ENCODE peak calls at places on chromosome X, in four cellular contexts. L is lung, O is OCI-LY7, J is upper lobe of left lung. P is an unnamed sample. For H3K9me3, the result is how much of the 10 kb centered on the place peaks cover.

GRCh38 chrX:97844943-97845342 is 961.2 kb downstream of the RPA4 start:
- DNase-seq in L (no peak), J (peak), O (no peak), P (no peak)

GRCh38 chrX:65634732-65635131 is 32.7 kb upstream of the MSN start:
- DNase-seq in O (no peak), J (no peak), L (no peak), P (no peak)

GRCh38 chrX:20500171-20500865 is 233.6 kb upstream of the RPS6KA3 start:
- DNase-seq in L (no peak), J (no peak), O (no peak), P (no peak)

GRCh38 chrX:73239242-73239641 is 24.6 kb upstream of the NAP1L2 start:
- DNase-seq in J (no peak), L (no peak), O (no peak), P (no peak)

GRCh38 chrX:130857207-130857606 is 45.8 kb downstream of the ENOX2 start:
- DNase-seq in O (no peak), L (no peak), J (no peak), P (no peak)

GRCh38 chrX:115941388-115941787 is 229.2 kb upstream of the AGTR2 start:
- DNase-seq in L (no peak), J (no peak), O (no peak), P (no peak)

GRCh38 chrX:96006281-96006680 is 678.4 kb upstream of the DIAPH2 start:
- DNase-seq in O (no peak), L (no peak), J (no peak), P (no peak)

GRCh38 chrX:40734956-40735317 is 405 bp downstream of the MED14 start:
- DNase-seq in L (no peak), J (no peak), O (peak), P (peak)

GRCh38 chrX:499870-500364 is 113.2 kb upstream of the PPP2R3B start:
- DNase-seq in O (no peak), J (no peak), L (no peak), P (no peak)

GRCh38 chrX:69504626-69505612 is 793 bp downstream of the NALF2 start:
- DNase-seq in O (peak), L (peak), J (peak), P (no peak)

GRCh38 chrX:139203681-139204575 is 326.6 kb upstream of the F9 start:
- DNase-seq in O (no peak), L (no peak), J (peak), P (no peak)

GRCh38 chrX:15242899-15243555 is 26.9 kb downstream of the ASB9 start:
- DNase-seq in L (no peak), O (peak), J (no peak), P (no peak)

GRCh38 chrX:34642849-34643248 is 14.2 kb downstream of the TMEM47 start:
- DNase-seq in J (no peak), O (no peak), L (no peak), P (no peak)

GRCh38 chrX:8879750-8880149 is 78.6 kb upstream of the FAM9A start:
- DNase-seq in O (peak), L (no peak), J (no peak), P (no peak)

GRCh38 chrX:68829594-68830485 is 1.0 kb downstream of the EFNB1 start:
- DNase-seq in O (no peak), L (peak), J (no peak), P (no peak)

GRCh38 chrX:110167952-110168451 is 149.9 kb downstream of the AMMECR1 start:
- DNase-seq in J (peak), L (no peak), O (peak), P (peak)

GRCh38 chrX:50638123-50638522 is 167.5 kb upstream of the DGKK start:
- DNase-seq in L (no peak), O (no peak), J (no peak), P (no peak)

GRCh38 chrX:110384490-110384889 is 25.8 kb downstream of the RTL9 start:
- DNase-seq in O (no peak), J (no peak), L (no peak), P (no peak)

GRCh38 chrX:16140448-16140847 is 17.1 kb downstream of the GRPR start:
- DNase-seq in J (no peak), L (no peak), O (no peak), P (no peak)

GRCh38 chrX:331145-331771 is 12.7 kb upstream of the GTPBP6 start:
- DNase-seq in J (peak), L (no peak), O (no peak), P (peak)

GRCh38 chrX:75649829-75650228 is 127.0 kb upstream of the ZDHHC15 start:
- DNase-seq in O (no peak), L (no peak), J (no peak), P (no peak)

DNA sequence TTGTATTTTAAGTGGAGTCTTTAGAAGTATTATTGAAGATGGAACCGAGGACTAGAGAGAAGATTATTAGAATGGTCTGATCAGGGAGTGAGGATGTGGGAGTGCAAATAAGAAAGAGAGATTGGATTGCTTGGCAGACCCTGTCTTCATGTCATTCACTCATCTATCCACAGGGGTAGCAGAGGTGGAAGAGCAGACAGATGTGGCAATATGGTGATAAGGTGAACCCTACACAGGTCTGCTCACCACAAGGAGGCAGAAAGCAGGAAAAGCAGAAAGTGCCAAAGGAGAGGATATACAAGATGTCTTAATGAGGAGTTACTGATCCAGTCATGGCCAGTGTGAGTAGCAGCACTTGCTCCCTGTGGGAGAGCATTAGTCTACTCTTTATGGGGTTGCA is 129.4 kb downstream of the MAGEE2 start:
- DNase-seq in O (no peak), L (no peak), J (no peak), P (no peak)
- H3K9me3 ChIP-seq in O (under half), L (under half), J (under half), P (under half)

GRCh38 chrX:134747006-134747405 is 88.7 kb upstream of the PLAC1 start:
- DNase-seq in O (no peak), J (no peak), L (no peak), P (no peak)

GRCh38 chrX:134752558-134752957 is 94.3 kb upstream of the PLAC1 start:
- DNase-seq in O (no peak), L (no peak), J (no peak), P (no peak)

GRCh38 chrX:134753185-134754008 is 95.1 kb upstream of the PLAC1 start:
- DNase-seq in O (no peak), L (no peak), J (no peak), P (no peak)

GRCh38 chrX:134746379-134746723 is 88.1 kb upstream of the PLAC1 start:
- DNase-seq in O (no peak), L (no peak), J (no peak), P (no peak)

GRCh38 chrX:134749651-134750450 is 91.6 kb upstream of the PLAC1 start:
- DNase-seq in L (no peak), J (no peak), O (no peak), P (no peak)
- H3K9me3 ChIP-seq in L (under half), J (under half), O (under half), P (under half)

GRCh38 chrX:4588056-4588455 is 874.6 kb upstream of the PRKX start:
- DNase-seq in J (no peak), L (no peak), O (no peak), P (no peak)
- H3K9me3 ChIP-seq in J (under half), L (under half), O (under half), P (under half)

DNA sequence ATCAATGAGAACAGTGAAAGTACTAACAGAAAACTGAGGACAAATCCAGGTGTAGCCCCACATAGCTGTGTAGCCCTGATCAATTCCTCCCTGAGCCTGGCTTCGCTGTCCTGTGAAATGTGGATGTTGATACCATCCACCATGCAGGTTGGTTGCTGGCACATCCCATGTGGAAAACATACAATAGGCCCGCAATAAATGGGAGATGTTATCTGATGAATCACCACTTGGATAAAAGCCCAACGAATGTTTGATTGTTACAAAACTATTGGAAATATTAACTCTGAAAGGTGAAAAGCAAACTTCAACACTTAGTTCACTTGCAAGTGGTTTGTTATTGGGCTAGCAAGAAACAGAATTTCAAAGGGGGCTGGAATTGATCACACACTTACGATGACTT is 186.3 kb upstream of the FTHL17 start:
- DNase-seq in O (no peak), J (no peak), L (no peak), P (no peak)
- H3K9me3 ChIP-seq in O (under half), J (under half), L (under half), P (under half)

P was measured in T-helper 17 cell.